ENCODE peak calls at places on chromosomes 2 and 18, in seven cellular contexts. One of them, this sample, is unnamed.

GRCh38 chr2:31475692-31476091 is 61.1 kb upstream of the XDH start:
- DNase-seq in T-helper 1 cell: no peak
- DNase-seq in globus pallidus: no peak
- DNase-seq in B cell: no peak
- DNase-seq in NCI-H82: no peak
- DNase-seq in cortex of kidney: no peak
- DNase-seq in mucosa of descending colon: no peak
- DNase-seq in this sample: no peak

GRCh38 chr2:231161252-231162035 is 36.6 kb upstream of the HTR2B start:
- DNase-seq in cortex of kidney: no peak
- DNase-seq in mucosa of descending colon: no peak
- DNase-seq in B cell: no peak
- DNase-seq in T-helper 1 cell: no peak
- DNase-seq in NCI-H82: no peak
- DNase-seq in globus pallidus: no peak
- DNase-seq in this sample: no peak

GRCh38 chr18:35343488-35343935 is 708 bp downstream of the ZNF24 start:
- DNase-seq in B cell: no peak
- DNase-seq in NCI-H82: peak; percentile 28
- DNase-seq in T-helper 1 cell: no peak
- DNase-seq in cortex of kidney: no peak
- DNase-seq in globus pallidus: no peak
- DNase-seq in mucosa of descending colon: no peak
- DNase-seq in this sample: no peak

GRCh38 chr2:15792331-15792730 is 148.0 kb upstream of the MYCN start:
- DNase-seq in NCI-H82: no peak
- DNase-seq in globus pallidus: no peak
- DNase-seq in cortex of kidney: no peak
- DNase-seq in mucosa of descending colon: no peak
- DNase-seq in T-helper 1 cell: no peak
- DNase-seq in B cell: no peak
- DNase-seq in this sample: no peak

GRCh38 chr18:76349067-76349715 is 145.9 kb downstream of the ZNF516 start:
- DNase-seq in NCI-H82: peak; percentile 84
- DNase-seq in mucosa of descending colon: peak; percentile 75
- DNase-seq in T-helper 1 cell: peak; percentile 55
- DNase-seq in cortex of kidney: no peak
- DNase-seq in globus pallidus: peak; percentile 49
- DNase-seq in B cell: peak; percentile 67
- DNase-seq in this sample: peak; percentile 6

GRCh38 chr18:63575680-63576079 is 11.5 kb upstream of the SERPINB13 start:
- DNase-seq in T-helper 1 cell: no peak
- DNase-seq in B cell: no peak
- DNase-seq in mucosa of descending colon: no peak
- DNase-seq in globus pallidus: no peak
- DNase-seq in cortex of kidney: no peak
- DNase-seq in NCI-H82: no peak
- DNase-seq in this sample: no peak

GRCh38 chr2:45342-46130 is 769 bp downstream of the FAM110C start:
- DNase-seq in mucosa of descending colon: peak; percentile 62
- DNase-seq in NCI-H82: no peak
- DNase-seq in cortex of kidney: no peak
- DNase-seq in B cell: no peak
- DNase-seq in globus pallidus: no peak
- DNase-seq in T-helper 1 cell: no peak
- DNase-seq in this sample: no peak

GRCh38 chr2:108910541-108911396 is 78.3 kb downstream of the EDAR start:
- DNase-seq in cortex of kidney: no peak
- DNase-seq in mucosa of descending colon: peak; percentile 0
- DNase-seq in NCI-H82: no peak
- DNase-seq in B cell: no peak
- DNase-seq in globus pallidus: no peak
- DNase-seq in T-helper 1 cell: no peak
- DNase-seq in this sample: no peak

GRCh38 chr2:184765048-184765881 is 166.9 kb downstream of the ZNF804A start:
- DNase-seq in globus pallidus: no peak
- DNase-seq in mucosa of descending colon: no peak
- DNase-seq in cortex of kidney: no peak
- DNase-seq in NCI-H82: peak; percentile 81
- DNase-seq in B cell: no peak
- DNase-seq in T-helper 1 cell: no peak
- DNase-seq in this sample: no peak

GRCh38 chr2:240310645-240311044 is 124.8 kb upstream of the GPC1 start:
- DNase-seq in globus pallidus: no peak
- DNase-seq in B cell: no peak
- DNase-seq in mucosa of descending colon: no peak
- DNase-seq in NCI-H82: no peak
- DNase-seq in cortex of kidney: no peak
- DNase-seq in T-helper 1 cell: no peak
- DNase-seq in this sample: no peak

GRCh38 chr2:96507957-96508520 is 2.9 kb upstream of the NEURL3 start:
- DNase-seq in mucosa of descending colon: peak; percentile 85
- DNase-seq in B cell: peak; percentile 79
- DNase-seq in T-helper 1 cell: peak; percentile 84
- DNase-seq in globus pallidus: peak; percentile 50
- DNase-seq in NCI-H82: peak; percentile 79
- DNase-seq in cortex of kidney: no peak
- DNase-seq in this sample: no peak

GRCh38 chr2:183996825-183997823 is 601.2 kb upstream of the ZNF804A start:
- DNase-seq in B cell: no peak
- DNase-seq in NCI-H82: peak; percentile 95
- DNase-seq in globus pallidus: no peak
- DNase-seq in mucosa of descending colon: peak; percentile 37
- DNase-seq in cortex of kidney: no peak
- DNase-seq in T-helper 1 cell: no peak
- DNase-seq in this sample: no peak

GRCh38 chr2:217551229-217551909 is 451.4 kb downstream of the TNS1 start:
- DNase-seq in cortex of kidney: no peak
- DNase-seq in NCI-H82: peak; percentile 24
- DNase-seq in mucosa of descending colon: no peak
- DNase-seq in T-helper 1 cell: no peak
- DNase-seq in B cell: no peak
- DNase-seq in globus pallidus: no peak
- DNase-seq in this sample: no peak

GRCh38 chr18:45958730-45959129 is 8.4 kb downstream of the EPG5 start:
- DNase-seq in cortex of kidney: no peak
- DNase-seq in T-helper 1 cell: no peak
- DNase-seq in globus pallidus: no peak
- DNase-seq in mucosa of descending colon: no peak
- DNase-seq in NCI-H82: no peak
- DNase-seq in B cell: no peak
- DNase-seq in this sample: no peak

GRCh38 chr2:85158559-85159273 is 25.5 kb downstream of the TCF7L1 start:
- DNase-seq in globus pallidus: no peak
- DNase-seq in B cell: no peak
- DNase-seq in T-helper 1 cell: no peak
- DNase-seq in NCI-H82: no peak
- DNase-seq in cortex of kidney: no peak
- DNase-seq in mucosa of descending colon: no peak
- DNase-seq in this sample: no peak